ENCODE peak calls at places on chromosome 4, in four cellular contexts. J is HTR-8/SVneo, Q is mesendoderm, H is T-helper 1 cell. M is an unnamed sample.

GRCh38 chr4:101277661-101278060 is 69.7 kb downstream of the PPP3CA start:
- DNase-seq in J (peak; percentile 1), Q (no peak), H (no peak), M (no peak)

GRCh38 chr4:40214038-40214437 is 17.2 kb downstream of the RHOH start:
- DNase-seq in J (no peak), Q (no peak), H (peak; percentile 51), M (no peak)

GRCh38 chr4:164116286-164116685 is 621.8 kb downstream of the TMA16 start:
- DNase-seq in J (no peak), Q (no peak), H (no peak), M (no peak)

GRCh38 chr4:108834167-108834566 is 71.3 kb upstream of the ETNPPL start:
- DNase-seq in J (peak; percentile 10), Q (no peak), H (no peak), M (no peak)

GRCh38 chr4:29581469-29581868 is 1138.7 kb upstream of the PCDH7 start:
- DNase-seq in J (no peak), Q (no peak), H (no peak), M (peak; percentile 1)

GRCh38 chr4:128517739-128518510 is 230.3 kb upstream of the PGRMC2 start:
- DNase-seq in J (peak; percentile 87), Q (peak; percentile 88), H (no peak), M (peak; percentile 39)

GRCh38 chr4:122434285-122434684 is 22.2 kb downstream of the IL2 start:
- DNase-seq in J (no peak), Q (no peak), H (no peak), M (no peak)

GRCh38 chr4:4787421-4787820 is 72.0 kb upstream of the MSX1 start:
- DNase-seq in J (no peak), Q (no peak), H (no peak), M (no peak)

GRCh38 chr4:8348071-8348470 is 78.5 kb downstream of the HTRA3 start:
- DNase-seq in J (no peak), Q (no peak), H (no peak), M (no peak)

GRCh38 chr4:38601244-38601915 is 62.6 kb upstream of the KLF3 start:
- DNase-seq in J (peak; percentile 15), Q (no peak), H (no peak), M (no peak)

GRCh38 chr4:76238236-76238635 is 13.3 kb upstream of the FAM47E start:
- DNase-seq in J (no peak), Q (no peak), H (no peak), M (no peak)

GRCh38 chr4:6172093-6172926 is 28.0 kb downstream of the JAKMIP1 start:
- DNase-seq in J (no peak), Q (no peak), H (no peak), M (no peak)

GRCh38 chr4:8585186-8585585 is 5.0 kb downstream of the GPR78 start:
- DNase-seq in J (no peak), Q (peak; percentile 54), H (no peak), M (peak; percentile 74)

GRCh38 chr4:88963817-88964216 is 93.2 kb downstream of the FAM13A start:
- DNase-seq in J (no peak), Q (no peak), H (no peak), M (no peak)

GRCh38 chr4:77169496-77169895 is 12.5 kb downstream of the CCNG2 start:
- DNase-seq in J (no peak), Q (no peak), H (no peak), M (no peak)

M was measured in left kidney.